ENCODE peak calls at places on chromosomes 13 and 19, in seven cellular contexts. T is IMR-90, X is neuronal stem cell, K is H9, M is mesendoderm, B is H1, L is mesenchymal stem cell. H is an unnamed sample.

GRCh38 chr13:52852444-52852843 is 4.0 kb upstream of the PCDH8 start:
- DNase-seq in K (no peak), L (no peak), M (no peak), B (no peak), T (no peak), X (no peak), H (no peak)

GRCh38 chr19:2663920-2664571 is 38.4 kb downstream of the GNG7 start:
- DNase-seq in L (no peak), K (no peak), M (no peak), X (no peak), B (no peak), T (no peak), H (no peak)

GRCh38 chr13:30340367-30341184 is 33.2 kb upstream of the KATNAL1 start:
- DNase-seq in X (no peak), K (no peak), L (peak; percentile 91), B (no peak), M (peak; percentile 57), T (peak; percentile 89), H (peak; percentile 52)

GRCh38 chr19:2726160-2726855 is 5.1 kb upstream of the DIRAS1 start:
- DNase-seq in B (no peak), M (no peak), X (no peak), K (no peak), L (no peak), T (no peak), H (no peak)

GRCh38 chr19:44055870-44056269 is 4.0 kb downstream of the ZNF223 start:
- DNase-seq in B (no peak), X (no peak), M (no peak), K (peak; percentile 28), L (no peak), T (no peak), H (no peak)

GRCh38 chr19:15265849-15266248 is 33.6 kb upstream of the EPHX3 start:
- DNase-seq in X (no peak), L (no peak), T (peak; percentile 98), M (no peak), B (no peak), K (no peak), H (no peak)

GRCh38 chr13:100517706-100518105 is 70.9 kb downstream of the GGACT start:
- DNase-seq in M (no peak), K (no peak), X (no peak), B (no peak), T (no peak), L (no peak), H (no peak)

GRCh38 chr13:29594710-29595379 is 643 bp downstream of the SLC7A1 start:
- DNase-seq in L (peak; percentile 74), T (peak; percentile 59), X (peak; percentile 29), B (no peak), M (peak; percentile 33), K (no peak), H (peak; percentile 83)

GRCh38 chr13:39016789-39017188 is 21.1 kb downstream of the PROSER1 start:
- DNase-seq in M (peak; percentile 48), L (peak; percentile 30), T (peak; percentile 8), B (no peak), X (peak; percentile 42), K (no peak), H (peak; percentile 63)

GRCh38 chr13:40206241-40207109 is 460.0 kb downstream of the FOXO1 start:
- DNase-seq in B (no peak), M (no peak), K (no peak), T (peak; percentile 7), X (no peak), L (no peak), H (no peak)

GRCh38 chr19:58522709-58523108 is 3.1 kb upstream of the ZBTB45 start:
- DNase-seq in B (no peak), K (peak; percentile 48), X (no peak), L (no peak), T (no peak), M (no peak), H (no peak)

GRCh38 chr13:66864627-66865026 is 365.5 kb downstream of the PCDH9 start:
- DNase-seq in L (no peak), B (no peak), K (no peak), X (no peak), T (no peak), M (no peak), H (no peak)

GRCh38 chr13:19060311-19061002 is 121.2 kb downstream of the TUBA3C start:
- DNase-seq in T (no peak), X (no peak), B (no peak), L (no peak), M (no peak), K (no peak), H (no peak)

GRCh38 chr13:109256866-109257760 is 529.3 kb downstream of the IRS2 start:
- DNase-seq in X (no peak), B (no peak), L (peak; percentile 93), T (peak; percentile 97), M (peak; percentile 87), K (no peak), H (peak; percentile 99)

GRCh38 chr13:110669036-110669435 is 36.9 kb downstream of the CARS2 start:
- DNase-seq in K (no peak), B (no peak), M (no peak), X (no peak), T (no peak), L (no peak), H (no peak)

GRCh38 chr19:2962018-2962670 is 15.2 kb upstream of the TLE6 start:
- DNase-seq in X (peak; percentile 90), L (peak; percentile 79), T (peak; percentile 89), M (peak; percentile 86), B (no peak), K (peak; percentile 62), H (peak; percentile 97)

GRCh38 chr19:47471733-47472457 is at the start of gene SLC8A2:
- DNase-seq in K (peak; percentile 95), M (peak; percentile 96), T (peak; percentile 77), B (peak; percentile 70), L (peak; percentile 91), X (peak; percentile 94), H (no peak)

GRCh38 chr19:29804493-29804892 is 7.3 kb upstream of the CCNE1 start:
- DNase-seq in B (no peak), L (no peak), T (no peak), M (no peak), X (no peak), K (no peak), H (no peak)

GRCh38 chr19:39937792-39938191 is 3.4 kb upstream of the FCGBP start:
- DNase-seq in M (no peak), K (no peak), T (no peak), B (no peak), L (no peak), X (no peak), H (no peak)

GRCh38 chr19:42420055-42420544 is 7.1 kb downstream of the LIPE start:
- DNase-seq in B (no peak), K (peak; percentile 74), L (peak; percentile 49), M (peak; percentile 78), X (no peak), T (peak; percentile 78), H (peak; percentile 65)

GRCh38 chr19:4473708-4474503 is 1.8 kb downstream of the HDGFL2 start:
- DNase-seq in M (peak; percentile 58), K (no peak), T (no peak), B (no peak), X (no peak), L (no peak), H (no peak)

GRCh38 chr19:36392916-36393673 is 14.1 kb upstream of the ZFP14 start:
- DNase-seq in L (peak; percentile 8), X (no peak), B (no peak), M (peak; percentile 65), K (no peak), T (no peak), H (peak; percentile 72)
- H2BK120ac ChIP-seq in L (no peak overlapping the region), X (no peak overlapping the region), B (no peak overlapping the region), M (no peak overlapping the region), K (no peak overlapping the region), T (no peak overlapping the region), H (no peak overlapping the region)

GRCh38 chr13:49664606-49665005 is 26.7 kb downstream of the EBPL start:
- DNase-seq in B (no peak), L (no peak), K (no peak), M (peak; percentile 83), T (no peak), X (peak; percentile 63), H (no peak)
- H2BK5ac ChIP-seq in B (no peak overlapping the region), L (no peak overlapping the region), K (no peak overlapping the region), M (no peak overlapping the region), T (no peak overlapping the region), X (no peak overlapping the region), H (no peak overlapping the region)

GRCh38 chr19:19526581-19527370 is 1.9 kb upstream of the YJEFN3 start:
- DNase-seq in M (no peak), X (no peak), K (no peak), B (no peak), L (no peak), T (no peak), H (no peak)

GRCh38 chr19:19524053-19524452 is 4.7 kb upstream of the YJEFN3 start:
- DNase-seq in K (no peak), L (no peak), B (no peak), X (no peak), M (no peak), T (no peak), H (no peak)

GRCh38 chr19:19527674-19528625 is 761 bp upstream of the YJEFN3 start:
- DNase-seq in K (peak; percentile 28), M (no peak), T (no peak), B (no peak), X (no peak), L (no peak), H (no peak)

GRCh38 chr19:19527371-19527656 is 1.4 kb upstream of the YJEFN3 start:
- DNase-seq in L (no peak), T (no peak), B (no peak), M (no peak), K (no peak), X (no peak), H (no peak)

DNA sequence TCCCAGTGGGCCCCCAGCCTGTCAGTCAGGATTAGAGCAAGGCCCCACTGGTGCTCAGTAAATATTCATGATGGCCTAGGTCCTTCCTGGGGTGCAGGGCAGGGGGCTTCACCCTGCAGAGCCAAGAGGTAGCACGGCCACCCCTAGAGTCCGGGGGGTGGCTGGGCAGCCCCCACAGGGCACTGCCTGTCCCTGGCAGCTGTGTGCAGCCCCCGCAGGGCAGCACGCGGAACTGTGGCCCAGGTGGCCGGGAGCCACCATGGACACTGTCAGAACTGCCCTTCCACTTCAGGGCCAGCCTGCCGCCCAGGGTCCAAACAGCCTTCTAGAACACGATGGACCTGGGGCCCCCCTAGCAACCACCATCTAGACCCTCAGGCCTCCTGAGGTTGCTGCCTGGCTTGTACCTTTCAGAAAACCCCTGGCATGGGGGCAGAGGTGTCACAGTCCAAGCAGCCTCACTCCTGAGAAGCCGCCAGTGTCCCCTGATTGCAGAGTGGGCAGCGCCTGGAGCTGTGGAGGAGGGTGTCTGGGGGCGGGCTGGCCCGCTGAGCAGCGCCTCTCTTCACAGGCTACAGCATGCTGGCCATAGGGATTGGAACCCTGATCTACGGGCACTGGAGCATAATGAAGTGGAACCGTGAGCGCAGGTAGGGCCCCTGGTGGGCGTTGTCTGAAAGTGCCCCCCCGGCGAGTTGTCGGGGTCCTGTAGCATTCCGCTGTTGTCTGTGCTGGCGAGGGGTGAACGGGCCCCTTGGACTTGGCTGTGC is 2.9 kb upstream of the YJEFN3 start:
- DNase-seq in M (no peak), B (no peak), T (no peak), K (no peak), X (no peak), L (no peak), H (no peak)
- H4K8ac ChIP-seq in M (no peak overlapping the region), B (peak overlapping the region; percentile 11), T (no peak overlapping the region), K (no peak overlapping the region), X (no peak overlapping the region), L (no peak overlapping the region), H (no peak overlapping the region)

DNA sequence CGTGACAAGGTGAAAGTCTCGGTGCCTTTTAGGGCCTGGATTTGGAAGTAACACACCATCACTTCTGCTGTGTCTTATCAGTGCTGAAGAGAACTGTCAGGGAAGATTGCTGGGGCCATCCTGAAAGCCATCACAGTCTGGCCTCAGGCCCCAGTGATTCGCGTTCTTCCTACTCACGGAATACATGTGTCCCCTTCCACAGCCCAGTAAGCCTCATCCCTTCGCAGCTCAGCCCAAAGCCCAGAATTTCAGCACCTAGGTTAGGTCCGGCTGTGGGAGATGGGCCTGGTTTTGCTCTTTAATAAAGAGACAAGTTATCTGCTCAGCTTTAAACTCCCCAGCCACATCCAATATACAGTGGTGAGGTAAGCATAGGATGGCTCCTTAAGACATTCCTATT is 113.0 kb upstream of the SPACA7 start:
- DNase-seq in M (no peak), T (no peak), K (no peak), X (no peak), B (no peak), L (no peak), H (no peak)
- H2BK120ac ChIP-seq in M (no peak overlapping the region), T (no peak overlapping the region), K (no peak overlapping the region), X (no peak overlapping the region), B (no peak overlapping the region), L (no peak overlapping the region), H (no peak overlapping the region)